ENCODE peak calls at places on chromosomes 2 and 18, in four cellular contexts. Q, P, T and W are unnamed samples.

GRCh38 chr2:196249860-196250259 is 78.5 kb upstream of the STK17B start:
- DNase-seq in Q (no peak), P (no peak), T (no peak), W (no peak)

GRCh38 chr2:28748176-28748575 is 3.5 kb upstream of the PPP1CB start:
- DNase-seq in Q (no peak), P (no peak), T (no peak), W (no peak)

GRCh38 chr2:225004531-225004930 is 37.7 kb downstream of the DOCK10 start:
- DNase-seq in Q (peak; percentile 92), P (peak; percentile 80), T (no peak), W (no peak)

GRCh38 chr2:156321243-156321904 is 11.1 kb downstream of the NR4A2 start:
- DNase-seq in Q (no peak), P (no peak), T (peak; percentile 19), W (no peak)

GRCh38 chr2:85188852-85189251 is 55.7 kb downstream of the TCF7L1 start:
- DNase-seq in Q (no peak), P (no peak), T (no peak), W (no peak)

GRCh38 chr2:139228276-139228675 is 448.1 kb upstream of the NXPH2 start:
- DNase-seq in Q (no peak), P (no peak), T (no peak), W (no peak)

GRCh38 chr18:26074256-26074655 is 16.2 kb downstream of the SS18 start:
- DNase-seq in Q (no peak), P (no peak), T (no peak), W (no peak)

GRCh38 chr18:79626905-79627749 is 52.5 kb upstream of the CTDP1 start:
- DNase-seq in Q (no peak), P (no peak), T (no peak), W (no peak)

GRCh38 chr18:49708674-49709580 is 104.4 kb downstream of the ACAA2 start:
- DNase-seq in Q (no peak), P (no peak), T (no peak), W (no peak)

GRCh38 chr2:233839447-233839820 is 14.9 kb downstream of the HJURP start:
- DNase-seq in Q (no peak), P (no peak), T (no peak), W (no peak)

GRCh38 chr2:180901331-180901730 is 79.1 kb upstream of the UBE2E3 start:
- DNase-seq in Q (no peak), P (no peak), T (no peak), W (no peak)

GRCh38 chr2:240205763-240206162 is 65.3 kb upstream of the OTOS start:
- DNase-seq in Q (no peak), P (no peak), T (no peak), W (no peak)

GRCh38 chr2:213152065-213152794 is 818 bp upstream of the IKZF2 start:
- DNase-seq in Q (peak; percentile 42), P (peak; percentile 71), T (peak; percentile 64), W (peak; percentile 52)

GRCh38 chr2:144607899-144608477 is 88.1 kb upstream of the ZEB2 start:
- DNase-seq in Q (no peak), P (no peak), T (peak; percentile 16), W (no peak)

GRCh38 chr2:224403657-224404056 is 1.8 kb upstream of the FAM124B start:
- DNase-seq in Q (no peak), P (no peak), T (no peak), W (no peak)

GRCh38 chr2:55026202-55026601 is 24.0 kb downstream of the RTN4 start:
- DNase-seq in Q (peak; percentile 30), P (peak; percentile 41), T (no peak), W (peak; percentile 34)

GRCh38 chr2:156489750-156490466 is 53.7 kb downstream of the GPD2 start:
- DNase-seq in Q (no peak), P (no peak), T (no peak), W (no peak)

GRCh38 chr2:157894694-157895450 is 18.7 kb upstream of the ACVR1 start:
- DNase-seq in Q (peak; percentile 66), P (peak; percentile 52), T (peak; percentile 14), W (no peak)

GRCh38 chr18:78128004-78128403 is 851.6 kb upstream of the SALL3 start:
- DNase-seq in Q (no peak), P (no peak), T (no peak), W (no peak)

GRCh38 chr2:240921319-240922233 is 15.4 kb downstream of the CROCC2 start:
- DNase-seq in Q (peak; percentile 68), P (peak; percentile 80), T (peak; percentile 80), W (no peak)

GRCh38 chr2:151009437-151010175 is 252.1 kb downstream of the RBM43 start:
- DNase-seq in Q (no peak), P (no peak), T (no peak), W (no peak)

GRCh38 chr2:224945134-224945533 is 97.1 kb downstream of the DOCK10 start:
- DNase-seq in Q (no peak), P (no peak), T (no peak), W (no peak)

GRCh38 chr2:56444339-56444738 is 260.5 kb downstream of the CCDC85A start:
- DNase-seq in Q (no peak), P (no peak), T (no peak), W (no peak)

DNA sequence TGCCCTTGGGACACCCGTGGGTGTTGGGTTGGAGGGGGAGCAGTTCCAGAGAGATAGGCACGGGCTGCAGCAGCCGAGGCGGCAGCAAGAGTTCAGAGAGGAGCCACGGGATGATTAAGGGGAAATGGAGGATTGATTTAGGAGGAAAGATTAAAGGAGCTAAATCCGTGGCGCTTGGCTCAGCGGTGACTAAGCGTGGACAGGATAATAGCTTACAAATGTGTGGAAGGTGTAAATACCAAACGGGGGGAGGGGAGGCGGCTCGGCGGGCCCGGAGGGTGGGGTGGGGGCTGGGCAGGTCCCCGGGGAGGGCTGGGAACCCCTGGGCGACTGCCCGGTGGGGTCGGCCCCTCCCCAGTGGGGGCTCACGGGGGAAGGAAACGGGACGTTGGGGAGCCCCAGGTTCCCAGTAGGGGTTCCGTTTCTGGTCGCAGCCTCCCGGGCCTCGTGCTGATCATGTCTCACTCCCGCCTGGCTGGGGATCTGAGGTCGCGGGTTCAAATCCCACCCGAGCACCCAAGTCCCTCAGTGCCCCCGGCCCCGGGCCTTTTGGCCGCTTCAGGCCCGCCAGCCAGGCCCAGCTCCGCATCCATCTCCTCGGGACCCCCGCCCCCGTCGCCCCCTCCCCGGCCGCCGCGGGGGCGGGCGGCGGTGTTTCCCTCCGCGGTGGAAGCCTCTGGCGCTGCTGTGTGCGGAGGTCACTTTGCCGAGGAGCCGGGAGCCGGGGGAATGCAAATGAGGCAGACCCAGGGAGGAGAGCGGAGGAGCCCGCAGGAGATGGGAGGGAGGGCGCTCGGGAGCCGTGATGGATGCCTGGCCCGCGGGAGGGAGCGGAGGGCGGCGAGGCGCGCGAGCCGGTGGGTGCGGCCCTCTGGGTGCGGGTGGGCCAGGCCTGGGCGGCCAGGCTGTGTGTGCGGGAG is 8.1 kb downstream of the ASIC4 start:
- DNase-seq in Q (peak; percentile 72), P (peak; percentile 32), T (no peak), W (no peak)
- H3K4me3 ChIP-seq in Q (no peak overlapping the region), P (no peak overlapping the region), T (peak overlapping the region; percentile 34), W (no peak overlapping the region)

GRCh38 chr2:60483400-60483799 is 70.1 kb downstream of the BCL11A start:
- DNase-seq in Q (no peak), P (no peak), T (no peak), W (no peak)

GRCh38 chr2:60485055-60485454 is 68.4 kb downstream of the BCL11A start:
- DNase-seq in Q (no peak), P (no peak), T (no peak), W (no peak)

GRCh38 chr2:60485550-60485949 is 67.9 kb downstream of the BCL11A start:
- DNase-seq in Q (no peak), P (no peak), T (no peak), W (no peak)

GRCh38 chr2:60486067-60486466 is 67.4 kb downstream of the BCL11A start:
- DNase-seq in Q (no peak), P (no peak), T (no peak), W (no peak)

DNA sequence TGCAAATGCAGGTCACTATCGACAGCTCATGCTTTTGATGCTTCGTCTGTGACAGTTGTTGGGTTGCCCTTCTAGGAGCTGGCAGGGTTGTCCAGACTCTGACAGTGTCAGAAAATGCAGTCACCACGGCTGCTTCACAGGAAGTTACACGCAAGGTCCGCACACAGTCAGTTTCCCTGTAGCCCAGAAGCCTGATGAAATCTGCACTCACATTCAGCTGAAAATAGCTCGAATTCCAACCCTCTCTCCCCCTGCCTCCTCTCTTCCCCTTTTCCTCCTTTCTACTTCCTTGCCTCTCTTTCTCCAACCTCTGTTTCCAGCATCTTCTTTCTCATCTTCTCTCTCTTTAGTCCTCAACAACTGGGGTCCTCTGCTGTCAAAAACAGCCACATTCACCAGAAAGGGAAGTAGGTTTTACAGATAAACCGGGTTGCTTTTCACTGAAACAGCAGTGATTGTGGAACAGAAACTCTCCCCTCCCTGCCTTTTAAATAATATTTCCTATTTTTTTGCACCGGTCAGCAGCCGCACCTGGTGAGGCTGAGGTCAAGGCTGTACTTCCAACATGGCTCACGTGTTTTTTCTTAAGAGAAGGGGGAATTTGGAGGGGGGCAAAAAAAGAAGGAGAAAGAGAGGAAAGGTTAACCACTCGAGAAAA is 69.2 kb downstream of the BCL11A start:
- DNase-seq in Q (no peak), P (no peak), T (no peak), W (no peak)
- H3K4me3 ChIP-seq in Q (no peak overlapping the region), P (no peak overlapping the region), T (no peak overlapping the region), W (no peak overlapping the region)

DNA sequence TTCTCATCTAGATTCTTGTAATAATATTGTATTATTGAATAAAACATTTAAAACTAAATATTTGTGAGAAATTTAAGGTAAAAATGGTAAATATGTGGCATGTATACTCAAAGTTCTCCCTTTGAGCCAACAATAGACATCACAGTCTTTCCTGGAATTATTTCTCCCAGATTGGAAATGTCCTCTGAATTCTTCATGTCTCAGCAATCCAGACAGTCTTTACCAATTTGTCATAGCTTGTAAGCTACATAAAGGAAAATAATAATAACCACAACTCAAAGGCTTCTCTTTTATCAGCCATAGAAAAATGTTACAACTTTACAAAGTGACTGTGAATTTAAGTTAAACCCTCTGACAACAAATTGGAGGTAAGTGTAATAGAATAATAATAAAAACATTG is 784.9 kb downstream of the EPHA4 start:
- DNase-seq in Q (peak; percentile 48), P (no peak), T (no peak), W (no peak)
- H3K4me3 ChIP-seq in Q (no peak overlapping the region), P (no peak overlapping the region), T (no peak overlapping the region), W (no peak overlapping the region)

DNA sequence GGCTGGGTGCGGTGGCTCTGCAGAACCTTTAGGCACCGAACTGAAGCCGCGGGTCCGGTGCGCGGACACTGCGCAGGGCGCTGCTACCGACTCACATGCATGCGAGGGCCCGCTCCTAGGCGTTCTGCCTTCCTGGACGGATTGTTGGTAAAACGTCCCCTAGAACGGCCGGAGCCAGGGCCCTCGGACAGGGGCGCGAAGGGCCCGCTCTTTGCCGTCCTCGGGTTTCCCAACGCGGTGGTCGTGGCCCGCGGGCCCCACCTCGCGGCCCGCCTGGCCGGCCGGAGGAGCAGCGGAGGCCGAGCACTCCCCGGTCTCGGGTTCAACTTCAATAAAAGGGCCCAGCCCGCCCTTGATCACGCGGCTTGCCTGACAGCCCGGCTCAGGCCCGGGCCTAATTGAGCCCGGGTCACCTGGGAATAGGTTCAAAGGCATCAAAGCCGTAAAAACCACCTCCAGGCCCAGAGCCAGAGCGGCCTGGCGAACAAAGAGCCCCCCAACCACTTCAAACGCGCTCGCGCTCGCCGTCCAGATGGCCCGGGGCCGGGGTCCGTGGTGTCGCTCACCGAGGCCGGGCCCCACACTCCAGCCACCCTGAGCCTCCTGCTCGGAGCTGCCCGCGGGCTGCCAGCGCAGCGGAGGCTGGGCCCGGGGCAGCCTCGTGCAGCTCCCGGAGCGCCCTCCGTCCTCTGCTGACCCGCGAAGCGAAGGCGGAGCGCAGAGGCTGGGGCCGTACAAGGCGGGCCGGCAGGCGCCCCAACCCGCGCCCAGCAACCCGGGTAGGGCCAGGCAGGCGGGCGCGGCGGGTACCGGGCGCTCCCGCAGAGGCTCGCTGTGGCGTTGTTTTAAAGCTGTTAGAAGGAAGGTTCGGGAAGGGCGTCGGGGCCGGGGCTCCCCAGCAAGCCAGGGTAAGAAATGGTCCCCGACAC is 1.1 kb upstream of the TWIST2 start:
- DNase-seq in Q (peak; percentile 3), P (no peak), T (peak; percentile 26), W (no peak)
- H3K4me3 ChIP-seq in Q (peak overlapping the region; percentile 43), P (peak overlapping the region; percentile 90), T (peak overlapping the region; percentile 61), W (no peak overlapping the region)

GRCh38 chr18:73696171-73696570 is 451.5 kb downstream of the FBXO15 start:
- DNase-seq in Q (no peak), P (no peak), T (no peak), W (no peak)
- H3K4me3 ChIP-seq in Q (no peak overlapping the region), P (no peak overlapping the region), T (no peak overlapping the region), W (no peak overlapping the region)